ENCODE peak calls at places on chromosome 16, in six cellular contexts. B, C, E, T, Z and O are unnamed samples.

GRCh38 chr16:31502981-31503380 is 5.2 kb downstream of the RUSF1 start:
- DNase-seq in T (no peak), E (no peak), B (no peak), C (no peak), Z (no peak), O (no peak)

GRCh38 chr16:89574681-89575246 is 794 bp upstream of the CPNE7 start:
- DNase-seq in T (peak), B (no peak), Z (peak), C (peak), E (peak), O (no peak)

GRCh38 chr16:88376835-88377726 is 5.7 kb upstream of the ZNF469 start:
- DNase-seq in Z (no peak), B (no peak), T (peak), E (no peak), C (peak), O (no peak)

GRCh38 chr16:59168715-59169114 is 434.6 kb upstream of the GOT2 start:
- DNase-seq in T (no peak), E (no peak), Z (no peak), B (no peak), C (no peak), O (no peak)

GRCh38 chr16:50546125-50546524 is 2.1 kb upstream of the NKD1 start:
- DNase-seq in E (no peak), Z (no peak), B (no peak), C (no peak), T (no peak), O (no peak)

GRCh38 chr16:14559809-14560227 is 70.2 kb downstream of the PARN start:
- DNase-seq in E (no peak), T (peak), B (no peak), C (peak), Z (no peak), O (no peak)

GRCh38 chr16:69105501-69106361 is at the start of gene HAS3:
- DNase-seq in T (peak), E (peak), C (peak), Z (no peak), B (peak), O (peak)

GRCh38 chr16:74999208-74999682 is 421 bp downstream of the ZNRF1 start:
- DNase-seq in C (peak), Z (no peak), E (peak), T (peak), B (no peak), O (peak)

GRCh38 chr16:4648917-4649316 is 24.3 kb downstream of the MGRN1 start:
- DNase-seq in B (no peak), E (peak), Z (no peak), C (no peak), T (no peak), O (no peak)

GRCh38 chr16:46743232-46743719 is 4.9 kb downstream of the MYLK3 start:
- DNase-seq in C (peak), T (peak), Z (no peak), B (no peak), E (peak), O (peak)

GRCh38 chr16:84925092-84925772 is 86.1 kb downstream of the ZDHHC7 start:
- DNase-seq in C (peak), E (peak), B (no peak), Z (no peak), T (peak), O (peak)

GRCh38 chr16:68640972-68641371 is 4.1 kb upstream of the CDH3 start:
- DNase-seq in Z (no peak), B (no peak), T (peak), E (no peak), C (peak), O (no peak)

GRCh38 chr16:86072328-86073102 is 173.6 kb downstream of the IRF8 start:
- DNase-seq in T (peak), E (peak), Z (peak), B (no peak), C (peak), O (peak)

GRCh38 chr16:64771273-64771672 is 350.6 kb downstream of the CDH11 start:
- DNase-seq in Z (no peak), T (no peak), B (no peak), E (no peak), C (no peak), O (no peak)

GRCh38 chr16:67114793-67115192 is 5.1 kb downstream of the PHAF1 start:
- DNase-seq in T (no peak), B (no peak), E (no peak), C (no peak), Z (no peak), O (no peak)

GRCh38 chr16:17470871-17471744 is at the start of gene XYLT1:
- DNase-seq in B (peak), C (peak), T (peak), Z (peak), E (peak), O (no peak)

GRCh38 chr16:79651363-79651762 is 50.8 kb upstream of the MAF start:
- DNase-seq in B (peak), T (peak), C (peak), E (no peak), Z (no peak), O (peak)

GRCh38 chr16:22008215-22009142 is 568 bp downstream of the MOSMO start:
- DNase-seq in C (no peak), Z (no peak), B (peak), E (peak), T (peak), O (peak)

GRCh38 chr16:85557976-85558589 is 55.0 kb upstream of the GSE1 start:
- DNase-seq in B (no peak), Z (no peak), C (no peak), T (no peak), E (no peak), O (no peak)

GRCh38 chr16:79848739-79849518 is 248.4 kb upstream of the MAF start:
- DNase-seq in Z (no peak), B (no peak), T (no peak), E (no peak), C (no peak), O (peak)

GRCh38 chr16:69405757-69406156 is 18.7 kb upstream of the CYB5B start:
- DNase-seq in T (no peak), B (no peak), C (no peak), E (no peak), Z (no peak), O (no peak)

GRCh38 chr16:85278851-85279250 is 166.6 kb upstream of the CIBAR2 start:
- DNase-seq in C (no peak), B (no peak), E (no peak), Z (no peak), T (no peak), O (no peak)

GRCh38 chr16:74601131-74601871 is 5.6 kb downstream of the GLG1 start:
- DNase-seq in Z (no peak), E (peak), T (no peak), C (no peak), B (no peak), O (no peak)

GRCh38 chr16:47016700-47017133 is 43.2 kb upstream of the DNAJA2 start:
- DNase-seq in C (no peak), Z (no peak), E (peak), T (no peak), B (no peak), O (no peak)

GRCh38 chr16:84851192-84852127 is 31.7 kb downstream of the CRISPLD2 start:
- DNase-seq in T (peak), Z (peak), B (no peak), E (no peak), C (peak), O (no peak)

GRCh38 chr16:30060354-30061194 is 5.0 kb upstream of the ALDOA start:
- DNase-seq in E (no peak), B (no peak), Z (no peak), C (no peak), T (no peak), O (no peak)

GRCh38 chr16:72976047-72976746 is 71.7 kb downstream of the ZFHX3 start:
- DNase-seq in C (peak), E (no peak), B (no peak), Z (no peak), T (no peak), O (no peak)